ENCODE peak calls at places on chromosomes 1 and 21, in four cellular contexts. One of them, this sample, is unnamed.

GRCh38 chr1:79353224-79353623 is 346.7 kb upstream of the ADGRL4 start:
- DNase-seq in choroid plexus epithelial cell: peak; percentile 81
- DNase-seq in LoVo: peak; percentile 35
- DNase-seq in NCI-H2081: peak; percentile 6
- DNase-seq in this sample: peak; percentile 58

GRCh38 chr1:226060427-226060826 is 2.1 kb upstream of the H3-3A start:
- DNase-seq in choroid plexus epithelial cell: no peak
- DNase-seq in LoVo: no peak
- DNase-seq in NCI-H2081: no peak
- DNase-seq in this sample: no peak

GRCh38 chr1:199954701-199955100 is 72.8 kb upstream of the NR5A2 start:
- DNase-seq in choroid plexus epithelial cell: peak; percentile 12
- DNase-seq in LoVo: no peak
- DNase-seq in NCI-H2081: no peak
- DNase-seq in this sample: peak; percentile 64

GRCh38 chr1:109787845-109788605 is 24.3 kb upstream of the EPS8L3 start:
- DNase-seq in choroid plexus epithelial cell: no peak
- DNase-seq in LoVo: no peak
- DNase-seq in NCI-H2081: no peak
- DNase-seq in this sample: no peak

GRCh38 chr1:160629286-160630210 is 17.3 kb downstream of the SLAMF1 start:
- DNase-seq in choroid plexus epithelial cell: no peak
- DNase-seq in LoVo: no peak
- DNase-seq in NCI-H2081: no peak
- DNase-seq in this sample: no peak

GRCh38 chr1:217188280-217189235 is 442.3 kb downstream of the GPATCH2 start:
- DNase-seq in choroid plexus epithelial cell: no peak
- DNase-seq in LoVo: no peak
- DNase-seq in NCI-H2081: no peak
- DNase-seq in this sample: no peak

GRCh38 chr21:41952568-41953248 is 1.1 kb downstream of the C2CD2 start:
- DNase-seq in choroid plexus epithelial cell: no peak
- DNase-seq in LoVo: no peak
- DNase-seq in NCI-H2081: no peak
- DNase-seq in this sample: no peak

GRCh38 chr1:113452921-113453770 is 62.8 kb downstream of the MAGI3 start:
- DNase-seq in choroid plexus epithelial cell: peak; percentile 80
- DNase-seq in LoVo: peak; percentile 38
- DNase-seq in NCI-H2081: peak; percentile 86
- DNase-seq in this sample: no peak

GRCh38 chr1:172662464-172663109 is 3.7 kb downstream of the FASLG start:
- DNase-seq in choroid plexus epithelial cell: peak; percentile 97
- DNase-seq in LoVo: no peak
- DNase-seq in NCI-H2081: no peak
- DNase-seq in this sample: peak; percentile 67

This sample was measured in Calu3.